ENCODE peak calls at places on chromosomes 12 and 14, in five cellular contexts. S, J, U, L and E are unnamed samples.

GRCh38 chr12:62135553-62136200 is 124.5 kb upstream of the USP15 start:
- DNase-seq in S (no peak), J (no peak), U (no peak), L (no peak), E (no peak)

GRCh38 chr14:75626857-75627256 is 33.8 kb downstream of the ERG28 start:
- DNase-seq in S (no peak), J (no peak), U (no peak), L (no peak), E (no peak)

GRCh38 chr14:104545151-104545931 is 34.2 kb upstream of the C14orf180 start:
- DNase-seq in S (peak; percentile 47), J (no peak), U (no peak), L (no peak), E (peak; percentile 79)

GRCh38 chr12:11134300-11134699 is at the start of gene TAS2R30:
- DNase-seq in S (no peak), J (no peak), U (no peak), L (no peak), E (no peak)

GRCh38 chr14:54564071-54564798 is 2.7 kb upstream of the SAMD4A start:
- DNase-seq in S (peak; percentile 32), J (peak; percentile 64), U (no peak), L (no peak), E (no peak)

GRCh38 chr12:57779736-57780135 is 2.9 kb upstream of the TSFM start:
- DNase-seq in S (no peak), J (no peak), U (no peak), L (no peak), E (no peak)

GRCh38 chr14:104680056-104680805 is 9.2 kb upstream of the INF2 start:
- DNase-seq in S (no peak), J (peak; percentile 83), U (no peak), L (no peak), E (peak; percentile 89)

GRCh38 chr14:79861111-79861510 is 350.2 kb downstream of the DIO2 start:
- DNase-seq in S (peak; percentile 61), J (peak; percentile 7), U (no peak), L (no peak), E (no peak)

GRCh38 chr14:36950812-36951211 is 221.6 kb downstream of the SLC25A21 start:
- DNase-seq in S (no peak), J (no peak), U (no peak), L (no peak), E (no peak)

GRCh38 chr14:68554231-68554630 is 238.6 kb downstream of the ZFP36L1 start:
- DNase-seq in S (no peak), J (no peak), U (no peak), L (no peak), E (no peak)

GRCh38 chr14:68552075-68552474 is 240.8 kb downstream of the ZFP36L1 start:
- DNase-seq in S (no peak), J (no peak), U (no peak), L (no peak), E (no peak)

GRCh38 chr14:68552597-68552996 is 240.3 kb downstream of the ZFP36L1 start:
- DNase-seq in S (no peak), J (no peak), U (no peak), L (no peak), E (peak; percentile 55)

GRCh38 chr14:68551045-68551683 is 241.7 kb downstream of the ZFP36L1 start:
- DNase-seq in S (no peak), J (no peak), U (no peak), L (no peak), E (no peak)

GRCh38 chr14:68553326-68553725 is 239.5 kb downstream of the ZFP36L1 start:
- DNase-seq in S (no peak), J (no peak), U (no peak), L (no peak), E (peak; percentile 50)
- H3K4me3 ChIP-seq in S (no peak overlapping the region), J (no peak overlapping the region), U (no peak overlapping the region), L (no peak overlapping the region), E (no peak overlapping the region)

GRCh38 chr12:118979763-118980406 is 1.5 kb upstream of the SRRM4 start:
- DNase-seq in S (peak; percentile 79), J (peak; percentile 80), U (no peak), L (peak; percentile 20), E (no peak)

GRCh38 chr12:118982308-118982707 is 967 bp downstream of the SRRM4 start:
- DNase-seq in S (no peak), J (no peak), U (no peak), L (no peak), E (no peak)

GRCh38 chr12:118983147-118983824 is 1.9 kb downstream of the SRRM4 start:
- DNase-seq in S (no peak), J (no peak), U (no peak), L (no peak), E (no peak)

GRCh38 chr12:118981285-118982201 is at the start of gene SRRM4:
- DNase-seq in S (peak; percentile 95), J (no peak), U (no peak), L (no peak), E (no peak)

GRCh38 chr12:118980407-118981014 is 830 bp upstream of the SRRM4 start:
- DNase-seq in S (peak; percentile 82), J (no peak), U (no peak), L (no peak), E (no peak)
- H3K4me3 ChIP-seq in S (peak overlapping the region; percentile 72), J (no peak overlapping the region), U (no peak overlapping the region), L (no peak overlapping the region), E (no peak overlapping the region)

GRCh38 chr12:42691991-42692557 is 102.5 kb upstream of the PRICKLE1 start:
- DNase-seq in S (no peak), J (peak; percentile 79), U (no peak), L (peak; percentile 30), E (no peak)
- H3K4me3 ChIP-seq in S (no peak overlapping the region), J (peak overlapping the region; percentile 54), U (no peak overlapping the region), L (peak overlapping the region; percentile 68), E (no peak overlapping the region)

GRCh38 chr12:42130670-42131402 is 13.8 kb downstream of the GXYLT1 start:
- DNase-seq in S (no peak), J (no peak), U (no peak), L (no peak), E (no peak)
- H3K4me3 ChIP-seq in S (no peak overlapping the region), J (no peak overlapping the region), U (no peak overlapping the region), L (no peak overlapping the region), E (no peak overlapping the region)

GRCh38 chr14:23091294-23092225 is 3.4 kb downstream of the ACIN1 start:
- DNase-seq in S (no peak), J (no peak), U (no peak), L (no peak), E (peak; percentile 62)
- H3K4me3 ChIP-seq in S (no peak overlapping the region), J (no peak overlapping the region), U (no peak overlapping the region), L (no peak overlapping the region), E (no peak overlapping the region)

GRCh38 chr14:74424606-74425005 is 1.4 kb downstream of the SYNDIG1L start:
- DNase-seq in S (peak; percentile 4), J (no peak), U (no peak), L (no peak), E (no peak)

GRCh38 chr14:74429221-74429691 is 3.2 kb upstream of the SYNDIG1L start:
- DNase-seq in S (peak; percentile 82), J (no peak), U (no peak), L (no peak), E (no peak)

GRCh38 chr14:74427651-74428050 is 1.6 kb upstream of the SYNDIG1L start:
- DNase-seq in S (peak; percentile 2), J (no peak), U (no peak), L (no peak), E (peak; percentile 49)

GRCh38 chr14:74426202-74426582 is at the start of gene SYNDIG1L:
- DNase-seq in S (no peak), J (no peak), U (no peak), L (no peak), E (no peak)

DNA sequence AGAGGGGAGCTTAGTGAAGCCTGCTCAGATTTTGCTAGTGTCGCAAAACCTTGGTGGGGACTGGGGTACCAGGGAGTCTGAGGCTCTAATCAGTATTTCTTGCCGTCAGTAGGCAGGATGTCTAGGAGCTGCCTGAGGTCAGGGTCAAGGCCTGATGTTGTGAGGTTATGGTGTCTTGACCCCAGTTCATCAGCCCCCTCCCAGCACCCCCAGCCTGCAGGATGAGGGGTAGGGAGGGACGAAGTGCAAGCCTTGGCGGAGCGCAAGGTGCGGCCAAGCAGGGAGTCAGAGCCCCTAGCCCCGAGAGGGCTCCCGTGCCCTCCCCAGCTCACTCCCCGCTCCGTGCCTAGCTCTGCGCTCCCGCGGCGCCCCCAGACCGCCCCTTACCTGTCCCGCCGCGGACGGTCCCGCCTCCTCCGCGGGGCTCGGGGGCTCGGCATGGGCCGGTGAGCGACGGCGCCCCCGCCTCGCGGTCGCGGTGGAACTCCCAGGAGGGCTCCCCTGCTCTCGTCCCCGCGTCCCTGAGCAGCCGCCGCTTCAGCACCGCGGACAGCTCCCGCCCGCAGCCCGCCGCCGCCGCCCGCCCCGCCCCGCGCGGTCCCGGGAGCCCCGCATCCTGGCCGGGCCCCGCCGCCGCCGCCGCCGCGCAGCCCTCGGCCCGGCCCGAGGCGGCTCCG is 347 bp downstream of the SYNDIG1L start:
- DNase-seq in S (peak; percentile 98), J (no peak), U (peak; percentile 33), L (no peak), E (peak; percentile 63)
- H3K4me3 ChIP-seq in S (peak overlapping the region; percentile 39), J (no peak overlapping the region), U (no peak overlapping the region), L (no peak overlapping the region), E (no peak overlapping the region)